ENCODE peak calls at places on chromosomes 2 and 18, in five cellular contexts. P is neural progenitor cell, F is progenitor cell of endocrine pancreas, C is astrocyte of the spinal cord, V is adrenal gland. D is an unnamed sample.

GRCh38 chr2:113974727-113975126 is 84.8 kb downstream of the ACTR3 start:
- DNase-seq in V (no peak), F (no peak), P (no peak), C (no peak), D (no peak)

GRCh38 chr18:44507729-44508325 is 172.9 kb upstream of the SETBP1 start:
- DNase-seq in P (no peak), V (peak), F (no peak), C (no peak), D (no peak)

GRCh38 chr2:182018218-182018617 is 32.6 kb downstream of the PPP1R1C start:
- DNase-seq in P (no peak), V (no peak), C (peak), F (no peak), D (no peak)

GRCh38 chr2:197851451-197851850 is 47.1 kb downstream of the PLCL1 start:
- DNase-seq in F (no peak), P (peak), C (no peak), V (no peak), D (no peak)

GRCh38 chr2:170408461-170409163 is 230.7 kb downstream of the MYO3B start:
- DNase-seq in C (no peak), V (no peak), F (no peak), P (no peak), D (no peak)

GRCh38 chr2:110904410-110905148 is 172.2 kb downstream of the ACOXL start:
- DNase-seq in F (no peak), C (no peak), P (peak), V (no peak), D (no peak)

GRCh38 chr2:12787891-12788783 is 71.4 kb downstream of the TRIB2 start:
- DNase-seq in P (no peak), V (no peak), C (peak), F (no peak), D (no peak)

GRCh38 chr2:74935883-74936483 is 22.5 kb upstream of the POLE4 start:
- DNase-seq in F (no peak), C (no peak), V (no peak), P (no peak), D (no peak)

GRCh38 chr2:235383272-235383843 is 110.5 kb upstream of the AGAP1 start:
- DNase-seq in F (no peak), C (no peak), V (no peak), P (no peak), D (no peak)

GRCh38 chr2:226963528-226963927 is 127.7 kb downstream of the RHBDD1 start:
- DNase-seq in P (peak), F (no peak), C (peak), V (no peak), D (no peak)

GRCh38 chr2:219509780-219510511 is 4.3 kb upstream of the ASIC4 start:
- DNase-seq in P (peak), V (peak), F (peak), C (peak), D (peak)

GRCh38 chr2:213234641-213235040 is 49.6 kb upstream of the SPAG16 start:
- DNase-seq in F (no peak), V (no peak), C (peak), P (peak), D (no peak)

GRCh38 chr2:119683717-119684443 is 4.9 kb downstream of the TMEM177 start:
- DNase-seq in C (peak), V (peak), P (no peak), F (no peak), D (peak)

GRCh38 chr2:237446333-237446654 is 32.3 kb upstream of the COL6A3 start:
- DNase-seq in F (no peak), P (no peak), C (no peak), V (no peak), D (no peak)

GRCh38 chr2:198763793-198764192 is 693.9 kb downstream of the SATB2 start:
- DNase-seq in C (peak), V (no peak), P (no peak), F (no peak), D (no peak)

GRCh38 chr2:172829229-172829628 is 93.6 kb downstream of the RAPGEF4 start:
- DNase-seq in F (no peak), V (no peak), P (no peak), C (peak), D (no peak)

GRCh38 chr2:219406861-219407230 is 11.3 kb upstream of the DES start:
- DNase-seq in F (no peak), V (no peak), C (peak), P (no peak), D (no peak)

GRCh38 chr18:9323750-9324445 is 10.7 kb upstream of the TWSG1 start:
- DNase-seq in F (no peak), P (no peak), C (peak), V (no peak), D (no peak)

GRCh38 chr2:73283545-73284295 is 558 bp downstream of the FBXO41 start:
- DNase-seq in C (no peak), P (peak), V (no peak), F (no peak), D (peak)

GRCh38 chr2:121501070-121501469 is 29.6 kb upstream of the RNU4ATAC start:
- DNase-seq in V (no peak), P (no peak), F (no peak), C (peak), D (no peak)

GRCh38 chr18:48300463-48300961 is 108.7 kb downstream of the ZBTB7C start:
- DNase-seq in V (no peak), F (no peak), P (peak), C (no peak), D (no peak)

GRCh38 chr18:5417342-5417741 is 121.8 kb upstream of the ZBTB14 start:
- DNase-seq in F (no peak), P (no peak), V (peak), C (no peak), D (no peak)

GRCh38 chr2:64201086-64201627 is 56.9 kb upstream of the PELI1 start:
- DNase-seq in V (no peak), C (no peak), F (no peak), P (no peak), D (no peak)

GRCh38 chr2:237459741-237460174 is 27.3 kb upstream of the MLPH start:
- DNase-seq in C (peak), P (no peak), F (no peak), V (no peak), D (no peak)

GRCh38 chr2:97951155-97951670 is 44.5 kb downstream of the TMEM131 start:
- DNase-seq in C (peak), F (no peak), P (no peak), V (no peak), D (no peak)

GRCh38 chr2:237835372-237835771 is 24.1 kb upstream of the RAMP1 start:
- DNase-seq in P (no peak), V (no peak), F (no peak), C (no peak), D (no peak)

GRCh38 chr2:154455201-154455600 is 243.3 kb upstream of the KCNJ3 start:
- DNase-seq in F (no peak), V (no peak), C (no peak), P (no peak), D (no peak)

GRCh38 chr2:191222507-191222906 is 22.7 kb upstream of the MYO1B start:
- DNase-seq in F (no peak), V (no peak), P (no peak), C (peak), D (peak)

DNA sequence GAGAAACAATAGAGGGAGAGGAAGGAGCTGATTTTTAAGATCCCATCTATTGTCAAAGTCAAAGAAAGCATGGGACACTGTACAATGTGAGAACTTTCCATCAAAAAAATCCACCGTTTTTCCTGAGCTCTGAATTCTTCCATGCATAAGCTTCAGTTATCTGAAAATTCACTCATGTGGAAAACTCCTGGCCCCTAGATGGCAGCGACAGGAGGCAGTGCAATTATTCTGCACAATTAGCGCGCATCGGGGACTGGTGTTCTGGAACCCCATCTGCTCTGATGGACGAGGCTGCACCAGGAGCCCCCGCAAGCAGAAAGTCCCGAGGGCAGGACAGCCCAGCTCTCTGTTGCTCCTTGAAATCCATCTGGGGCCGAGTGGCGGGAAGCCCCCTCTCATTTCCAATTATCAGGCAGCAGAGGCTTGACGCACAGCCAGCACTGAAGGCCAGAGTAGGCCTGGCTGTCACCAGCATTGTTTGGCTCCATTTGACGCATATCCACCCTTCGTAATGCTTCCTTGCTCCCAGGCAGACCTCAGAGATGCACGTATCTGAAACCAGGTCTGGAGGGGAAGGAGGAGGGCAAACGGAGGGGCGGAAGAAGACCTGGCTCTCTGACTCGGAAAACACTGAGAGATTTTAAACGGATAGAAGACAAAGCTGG is 70.0 kb downstream of the TNS1 start:
- DNase-seq in C (no peak), P (peak), F (no peak), V (peak), D (peak)
- TF ChIP-seq CTCF in C (peak), P (peak), F (peak), V (peak), D (no peak)

GRCh38 chr2:6866239-6866745 is 585 bp upstream of the CMPK2 start:
- DNase-seq in C (peak), V (peak), F (no peak), P (peak), D (peak)
- TF ChIP-seq CTCF in C (peak), V (peak), F (peak), P (peak), D (no peak)

DNA sequence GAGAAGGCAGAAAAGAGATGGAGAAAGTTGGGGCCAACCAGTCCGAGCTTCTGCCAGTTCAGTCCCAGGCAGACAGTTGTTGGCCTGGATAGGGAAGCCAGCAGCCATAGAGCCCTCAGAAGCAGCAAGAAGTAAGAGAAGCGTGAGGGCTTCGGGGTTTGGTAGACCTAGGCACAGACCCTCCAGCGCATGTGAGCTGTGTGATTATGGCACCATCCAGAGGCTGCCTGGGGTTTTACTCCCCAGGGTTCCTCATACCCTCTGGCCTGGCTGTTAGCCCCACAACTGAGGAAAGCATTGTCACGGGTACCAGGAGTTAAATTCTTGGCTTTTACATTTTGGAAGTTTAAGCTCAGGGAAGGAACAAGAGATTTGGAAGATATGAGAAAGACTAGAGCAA is 93.7 kb upstream of the RAB6C start:
- DNase-seq in C (no peak), V (peak), P (peak), F (no peak), D (peak)
- TF ChIP-seq CTCF in C (no peak), V (no peak), P (peak), F (peak), D (no peak)

DNA sequence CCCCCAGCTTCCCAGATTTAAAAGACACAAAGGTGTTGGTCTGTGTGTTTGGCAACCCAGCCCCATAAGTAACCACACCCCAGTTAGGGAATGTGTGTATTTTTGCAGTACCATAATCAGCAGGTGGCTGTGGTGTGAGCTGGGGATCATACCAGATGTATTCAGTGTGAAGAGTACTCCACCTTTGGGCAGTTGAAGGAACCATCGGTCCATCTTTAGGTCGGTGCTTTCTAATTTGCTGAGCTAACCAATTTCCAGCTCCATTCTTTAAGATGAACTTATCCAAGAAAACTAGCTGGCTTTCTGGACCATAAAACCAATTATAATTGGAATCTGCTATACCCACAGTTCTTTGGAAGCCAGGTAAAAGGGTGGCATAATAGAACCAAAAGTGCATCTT is 3.2 kb downstream of the DSEL start:
- DNase-seq in V (no peak), F (no peak), P (peak), C (no peak), D (no peak)
- TF ChIP-seq CTCF in V (peak), F (no peak), P (peak), C (peak), D (no peak)